ENCODE peak calls at places on chromosome 1, in eight cellular contexts. P is hypothalamus, L is GM04503, J is erythroblast, V is GM06990, F is left cardiac atrium, D is occipital lobe, K is T-helper 2 cell. M is an unnamed sample.
A peak's percentile ranks its signal among the peaks of the same experiment; 100 is the strongest.

GRCh38 chr1:30329802-30330557 is 393.4 kb downstream of the MATN1 start:
- DNase-seq in V (no peak), P (no peak), D (no peak), K (no peak), L (no peak), F (no peak), J (no peak), M (no peak)

GRCh38 chr1:58396150-58396549 is 150.4 kb downstream of the OMA1 start:
- DNase-seq in D (no peak), V (no peak), F (no peak), L (no peak), J (no peak), K (no peak), P (no peak), M (no peak)

GRCh38 chr1:2330511-2331199 is 60.7 kb downstream of the MORN1 start:
- DNase-seq in V (no peak), J (no peak), P (no peak), K (no peak), L (peak; percentile 82), F (peak; percentile 71), D (no peak), M (peak; percentile 83)

GRCh38 chr1:17665950-17666720 is 89.0 kb upstream of the ACTL8 start:
- DNase-seq in D (no peak), J (peak; percentile 16), P (no peak), F (no peak), V (no peak), L (no peak), K (no peak), M (peak; percentile 7)

GRCh38 chr1:2229921-2230700 is 2.0 kb downstream of the SKI start:
- DNase-seq in L (no peak), K (peak; percentile 17), F (peak; percentile 74), D (no peak), J (peak; percentile 52), P (peak; percentile 49), V (no peak), M (peak; percentile 54)

GRCh38 chr1:220708929-220709801 is 19.0 kb downstream of the C1orf115 start:
- DNase-seq in K (no peak), D (no peak), P (no peak), F (no peak), V (no peak), J (no peak), L (no peak), M (no peak)

GRCh38 chr1:9066945-9067807 is 2.3 kb downstream of the SLC2A5 start:
- DNase-seq in F (peak; percentile 72), J (no peak), V (no peak), K (no peak), P (peak; percentile 7), L (peak; percentile 59), D (no peak), M (peak; percentile 95)

GRCh38 chr1:57279909-57280666 is 143.8 kb downstream of the DAB1 start:
- DNase-seq in J (no peak), D (no peak), K (no peak), P (no peak), V (no peak), L (no peak), F (no peak), M (peak; percentile 7)

GRCh38 chr1:167949770-167950169 is 12.9 kb upstream of the MPC2 start:
- DNase-seq in P (no peak), J (peak; percentile 14), V (no peak), K (no peak), D (no peak), F (no peak), L (no peak), M (no peak)

GRCh38 chr1:56150441-56151215 is 428.7 kb downstream of the PLPP3 start:
- DNase-seq in F (no peak), K (no peak), L (no peak), J (no peak), D (no peak), P (no peak), V (no peak), M (no peak)

GRCh38 chr1:113975211-113975895 is 3.9 kb upstream of the OLFML3 start:
- DNase-seq in P (no peak), D (no peak), J (no peak), K (peak; percentile 71), V (no peak), F (no peak), L (peak; percentile 23), M (peak; percentile 70)

GRCh38 chr1:53608676-53609075 is 130.3 kb downstream of the GLIS1 start:
- DNase-seq in D (no peak), V (no peak), J (no peak), P (no peak), L (no peak), F (no peak), K (no peak), M (no peak)

GRCh38 chr1:150477320-150477719 is 9.9 kb upstream of the TARS2 start:
- DNase-seq in V (no peak), K (no peak), D (no peak), L (no peak), J (no peak), F (no peak), P (no peak), M (peak; percentile 20)

GRCh38 chr1:203225054-203225453 is 4.4 kb downstream of the CHIT1 start:
- DNase-seq in K (no peak), J (no peak), P (no peak), D (no peak), V (no peak), L (no peak), F (no peak), M (no peak)

GRCh38 chr1:230263573-230264195 is 162.4 kb downstream of the PGBD5 start:
- DNase-seq in P (no peak), D (no peak), J (no peak), V (no peak), F (no peak), L (no peak), K (no peak), M (no peak)

GRCh38 chr1:216632980-216633379 is 90.2 kb downstream of the ESRRG start:
- DNase-seq in F (no peak), K (no peak), J (no peak), L (no peak), P (no peak), V (no peak), D (no peak), M (no peak)

GRCh38 chr1:241870290-241870689 is 22.3 kb downstream of the EXO1 start:
- DNase-seq in F (no peak), K (no peak), L (no peak), P (no peak), J (no peak), V (no peak), D (no peak), M (no peak)

GRCh38 chr1:110241516-110241915 is 31.4 kb downstream of the KCNC4 start:
- DNase-seq in J (no peak), P (no peak), L (no peak), D (no peak), F (no peak), V (no peak), K (no peak), M (no peak)